ENCODE peak calls at places on chromosomes 13 and 19, in five cellular contexts. R is RWPE2, G is pancreas, V is astrocyte, A is suprapubic skin. H is an unnamed sample.

GRCh38 chr13:25232937-25233515 is 54.3 kb downstream of the MTMR6 start:
- DNase-seq in R (no peak), A (no peak), V (no peak), G (no peak), H (no peak)

GRCh38 chr13:113980489-113981064 is 6.7 kb upstream of the C13orf46 start:
- DNase-seq in V (no peak), A (no peak), G (peak; percentile 30), R (peak; percentile 37), H (no peak)

GRCh38 chr13:79516590-79516989 is 35.6 kb downstream of the NDFIP2 start:
- DNase-seq in V (no peak), A (no peak), R (no peak), G (no peak), H (no peak)

GRCh38 chr19:43704002-43704705 is 11.7 kb upstream of the IRGC start:
- DNase-seq in A (no peak), R (no peak), G (no peak), V (no peak), H (no peak)

GRCh38 chr19:48608798-48609263 is 2.3 kb downstream of the SPACA4 start:
- DNase-seq in G (no peak), R (no peak), A (no peak), V (no peak), H (peak; percentile 39)

GRCh38 chr13:23741879-23742510 is 147.2 kb downstream of the MIPEP start:
- DNase-seq in G (no peak), A (no peak), R (no peak), V (no peak), H (no peak)

GRCh38 chr13:98710521-98710920 is 42.0 kb downstream of the SLC15A1 start:
- DNase-seq in R (no peak), V (no peak), G (no peak), A (no peak), H (no peak)

GRCh38 chr19:38209671-38210457 is 14.2 kb downstream of the DPF1 start:
- DNase-seq in G (no peak), A (peak; percentile 85), V (no peak), R (no peak), H (peak; percentile 79)

GRCh38 chr19:35931161-35931873 is 4.9 kb upstream of the LRFN3 start:
- DNase-seq in G (peak; percentile 97), R (peak; percentile 99), V (peak; percentile 96), A (peak; percentile 99), H (peak; percentile 99)

GRCh38 chr13:25462301-25463125 is 90.7 kb downstream of the ATP8A2 start:
- DNase-seq in A (no peak), V (no peak), G (no peak), R (no peak), H (no peak)

GRCh38 chr13:99971576-99972189 is at the start of gene ZIC5:
- DNase-seq in G (no peak), V (no peak), R (peak; percentile 50), A (no peak), H (no peak)

DNA sequence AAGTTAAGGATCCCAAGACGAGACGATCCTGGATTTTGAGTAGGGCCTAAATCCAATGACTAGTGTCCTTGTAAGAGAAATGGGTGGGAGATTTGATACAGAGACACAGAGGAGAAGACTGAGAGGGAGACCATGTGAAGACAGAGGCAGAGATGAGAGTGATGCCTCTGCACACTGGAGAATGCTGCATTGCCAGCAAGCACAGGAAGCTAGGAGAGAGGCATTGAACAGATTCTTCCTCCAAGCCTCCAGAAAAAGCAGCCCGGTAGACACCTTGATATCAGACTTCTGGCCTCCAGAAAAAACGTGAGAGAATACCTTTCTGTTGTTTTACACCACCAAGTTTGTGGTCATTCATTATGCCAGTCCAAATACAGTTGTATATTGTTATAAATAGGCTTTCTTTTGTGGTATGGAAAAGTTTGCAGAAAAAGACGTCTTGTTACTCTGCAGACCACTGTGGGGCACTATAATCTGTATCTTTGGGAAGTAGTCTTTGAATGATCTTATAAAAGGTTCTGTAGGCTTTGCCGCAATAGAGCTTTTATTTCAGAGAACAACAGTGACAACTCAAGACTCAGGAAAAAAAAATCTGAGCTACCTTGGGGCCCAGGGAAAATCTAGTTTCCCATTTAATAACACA is 17.9 kb upstream of the RFC3 start:
- DNase-seq in A (no peak), V (peak; percentile 35), R (no peak), G (no peak), H (no peak)
- H3K4me3 ChIP-seq in A (no peak overlapping the region), V (no peak overlapping the region), R (no peak overlapping the region), G (no peak overlapping the region), H (no peak overlapping the region)

GRCh38 chr19:13215572-13216380 is 65.6 kb downstream of the IER2 start:
- DNase-seq in R (no peak), V (peak; percentile 13), A (no peak), G (no peak), H (no peak)
- H3K27me3 ChIP-seq in R (no peaks in the 10 kb centered on the region), V (no peaks in the 10 kb centered on the region), A (no peaks in the 10 kb centered on the region), G (no peaks in the 10 kb centered on the region), H (no peaks in the 10 kb centered on the region)

DNA sequence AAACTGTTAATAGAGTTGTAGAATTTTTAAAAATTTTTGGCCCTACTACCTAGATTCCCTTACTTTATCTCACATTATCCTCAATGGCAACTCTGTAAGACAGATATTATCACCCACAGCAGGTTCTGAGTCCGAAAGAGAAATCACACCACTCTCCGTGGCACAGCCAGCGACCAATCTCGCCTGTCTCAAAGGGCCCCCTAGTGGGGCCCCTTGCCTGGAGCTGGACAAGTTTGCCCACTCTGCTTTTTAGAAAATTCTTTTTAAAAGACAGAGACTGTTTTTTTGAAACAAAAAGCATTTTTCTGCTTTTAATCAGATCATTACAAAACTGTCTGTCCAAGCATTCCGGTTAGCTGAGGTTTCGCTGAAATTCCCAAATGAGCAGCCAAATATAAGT is 21.7 kb downstream of the PHF11 start:
- DNase-seq in V (no peak), R (no peak), A (no peak), G (no peak), H (no peak)
- TF ChIP-seq CTCF in V (peak; percentile 44), R (peak; percentile 7), A (no peak), G (no peak), H (peak; percentile 70)

GRCh38 chr19:24127601-24128000 is 40.6 kb downstream of the ZNF254 start:
- DNase-seq in V (no peak), A (no peak), G (no peak), R (no peak), H (no peak)
- H3K4me3 ChIP-seq in V (no peak overlapping the region), A (no peak overlapping the region), G (no peak overlapping the region), R (no peak overlapping the region), H (no peak overlapping the region)

GRCh38 chr19:41853768-41854167 is 6.3 kb upstream of the RPS19 start:
- DNase-seq in R (no peak), G (no peak), A (no peak), V (no peak), H (no peak)
- H3K27me3 ChIP-seq in R (peaks cover 20% of the 10 kb centered on the region), G (no peaks in the 10 kb centered on the region), A (peaks cover 3% of the 10 kb centered on the region), V (peaks cover 34% of the 10 kb centered on the region), H (no peaks in the 10 kb centered on the region)

DNA sequence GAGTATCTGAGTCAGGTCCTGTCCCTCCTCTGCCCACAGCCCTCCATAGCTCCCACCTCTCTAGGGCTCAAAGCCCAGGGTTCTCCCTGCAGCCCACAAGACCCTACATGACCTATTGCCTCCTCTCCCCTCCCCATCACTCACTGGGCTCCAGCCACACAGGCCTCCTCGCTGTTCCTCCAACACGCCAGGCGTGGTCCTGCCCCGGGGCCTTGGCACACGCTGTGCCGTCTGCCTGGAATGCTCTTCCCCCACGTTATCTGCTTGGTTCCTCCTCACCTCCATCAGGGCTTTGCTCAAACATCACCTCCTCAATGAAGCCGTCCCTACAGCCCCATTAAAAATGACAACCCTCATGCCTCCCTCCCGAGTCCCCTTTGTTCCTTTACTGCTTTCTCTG is 21.1 kb downstream of the PTPRS start:
- DNase-seq in G (no peak), V (no peak), R (no peak), A (no peak), H (no peak)
- TF ChIP-seq CTCF in G (no peak), V (no peak), R (no peak), A (no peak), H (no peak)

DNA sequence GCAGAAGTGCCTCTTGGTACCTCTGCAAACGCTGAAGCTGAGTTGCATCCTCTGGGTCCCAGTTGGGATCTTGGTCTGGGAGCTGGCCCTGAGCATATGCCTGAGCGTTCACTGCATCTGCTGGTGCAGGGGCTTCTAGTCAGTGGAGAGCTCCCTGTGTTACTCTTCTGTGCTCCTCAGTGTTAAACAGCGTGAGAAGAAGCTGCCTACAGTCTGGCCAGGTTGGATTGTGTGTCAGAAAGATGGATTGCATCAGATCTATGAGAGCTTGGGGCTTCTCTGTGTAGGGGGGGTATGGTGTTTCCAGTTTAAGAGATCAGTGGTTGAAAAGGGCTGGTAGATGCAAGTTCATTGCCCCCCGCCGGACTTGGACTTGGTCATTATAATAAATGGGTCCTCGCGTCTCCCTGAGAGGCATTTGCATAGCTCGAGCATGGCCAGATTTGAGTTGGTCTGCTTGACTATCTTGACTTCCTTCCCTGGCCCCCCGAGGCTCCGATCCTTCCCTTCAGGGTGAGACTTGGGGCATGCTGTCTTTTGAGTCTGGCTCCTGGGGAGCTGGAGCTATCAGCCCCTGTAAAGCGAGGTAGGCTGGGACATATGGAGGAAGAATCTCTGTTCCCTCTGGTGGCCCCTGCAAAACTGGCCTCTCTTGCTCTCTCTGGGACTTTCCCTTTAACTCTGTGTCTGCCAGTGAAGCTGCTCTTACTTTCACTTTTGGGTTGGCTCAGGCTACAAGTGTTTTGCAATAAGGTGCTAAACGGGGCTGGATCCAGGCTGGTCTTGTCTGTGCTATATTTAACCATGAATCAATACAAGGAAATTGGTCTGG is 52.9 kb downstream of the OR10H4 start:
- DNase-seq in V (peak; percentile 10), G (no peak), A (no peak), R (no peak), H (no peak)
- H3K4me3 ChIP-seq in V (no peak overlapping the region), G (no peak overlapping the region), A (peak overlapping the region; percentile 42), R (no peak overlapping the region), H (peak overlapping the region; percentile 13)

GRCh38 chr19:19227217-19227616 is 15.5 kb downstream of the NCAN start:
- DNase-seq in G (no peak), R (no peak), V (no peak), A (no peak), H (no peak)
- H3K27me3 ChIP-seq in G (no peaks in the 10 kb centered on the region), R (peaks cover 7% of the 10 kb centered on the region), V (peaks cover 6% of the 10 kb centered on the region), A (peaks cover 58% of the 10 kb centered on the region), H (no peaks in the 10 kb centered on the region)

H was measured in dorsolateral prefrontal cortex.